ENCODE peak calls at places on chromosomes 6 and 20, in six cellular contexts. One of them, this sample, is unnamed.

GRCh38 chr20:5797843-5798462 is 47.8 kb downstream of the SHLD1 start:
- DNase-seq in H1: no peak
- DNase-seq in GM12892: peak
- DNase-seq in GM12878: peak
- DNase-seq in HepG2: no peak
- DNase-seq in K562: no peak
- DNase-seq in this sample: peak

GRCh38 chr20:49276201-49276894 is 1.5 kb downstream of the ZNFX1 start:
- DNase-seq in H1: no peak
- DNase-seq in GM12892: peak
- DNase-seq in GM12878: no peak
- DNase-seq in HepG2: no peak
- DNase-seq in K562: no peak
- DNase-seq in this sample: no peak

GRCh38 chr20:25058051-25058796 is at the start of gene ACSS1:
- DNase-seq in H1: peak
- DNase-seq in GM12892: peak
- DNase-seq in GM12878: peak
- DNase-seq in HepG2: no peak
- DNase-seq in K562: peak
- DNase-seq in this sample: peak

GRCh38 chr6:122751291-122751690 is 28.2 kb upstream of the FABP7 start:
- DNase-seq in H1: no peak
- DNase-seq in GM12892: no peak
- DNase-seq in GM12878: no peak
- DNase-seq in HepG2: no peak
- DNase-seq in K562: no peak
- DNase-seq in this sample: no peak

GRCh38 chr20:47468290-47469050 is 33.2 kb upstream of the NCOA3 start:
- DNase-seq in H1: no peak
- DNase-seq in GM12892: peak
- DNase-seq in GM12878: peak
- DNase-seq in HepG2: no peak
- DNase-seq in K562: no peak
- DNase-seq in this sample: peak

GRCh38 chr6:8225113-8225512 is 122.8 kb upstream of the EEF1E1 start:
- DNase-seq in H1: no peak
- DNase-seq in GM12892: no peak
- DNase-seq in GM12878: no peak
- DNase-seq in HepG2: no peak
- DNase-seq in K562: no peak
- DNase-seq in this sample: no peak

GRCh38 chr6:9332241-9332640 is 896.9 kb upstream of the SLC35B3 start:
- DNase-seq in H1: no peak
- DNase-seq in GM12892: no peak
- DNase-seq in GM12878: no peak
- DNase-seq in HepG2: no peak
- DNase-seq in K562: no peak
- DNase-seq in this sample: no peak

GRCh38 chr20:50348118-50348517 is 157.5 kb downstream of the CEBPB start:
- DNase-seq in H1: no peak
- DNase-seq in GM12892: no peak
- DNase-seq in GM12878: no peak
- DNase-seq in HepG2: no peak
- DNase-seq in K562: no peak
- DNase-seq in this sample: no peak

GRCh38 chr6:139941826-139942225 is 567.4 kb upstream of the CITED2 start:
- DNase-seq in H1: no peak
- DNase-seq in GM12892: no peak
- DNase-seq in GM12878: no peak
- DNase-seq in HepG2: no peak
- DNase-seq in K562: no peak
- DNase-seq in this sample: no peak

GRCh38 chr20:37907677-37908397 is 4.9 kb downstream of the VSTM2L start:
- DNase-seq in H1: no peak
- DNase-seq in GM12892: no peak
- DNase-seq in GM12878: no peak
- DNase-seq in HepG2: no peak
- DNase-seq in K562: no peak
- DNase-seq in this sample: no peak

GRCh38 chr20:38283236-38283635 is 20.7 kb upstream of the BPI start:
- DNase-seq in H1: no peak
- DNase-seq in GM12892: no peak
- DNase-seq in GM12878: no peak
- DNase-seq in HepG2: no peak
- DNase-seq in K562: no peak
- DNase-seq in this sample: no peak

GRCh38 chr20:41927189-41927588 is 309.0 kb upstream of the CHD6 start:
- DNase-seq in H1: no peak
- DNase-seq in GM12892: no peak
- DNase-seq in GM12878: no peak
- DNase-seq in HepG2: no peak
- DNase-seq in K562: no peak
- DNase-seq in this sample: no peak

GRCh38 chr6:142482249-142482648 is 180.4 kb downstream of the ADGRG6 start:
- DNase-seq in H1: no peak
- DNase-seq in GM12892: no peak
- DNase-seq in GM12878: no peak
- DNase-seq in HepG2: no peak
- DNase-seq in K562: no peak
- DNase-seq in this sample: no peak

GRCh38 chr20:11170565-11170964 is 496.8 kb upstream of the JAG1 start:
- DNase-seq in H1: no peak
- DNase-seq in GM12892: no peak
- DNase-seq in GM12878: no peak
- DNase-seq in HepG2: no peak
- DNase-seq in K562: no peak
- DNase-seq in this sample: no peak

GRCh38 chr6:109381007-109381746 is 1.1 kb downstream of the CD164 start:
- DNase-seq in H1: no peak
- DNase-seq in GM12892: no peak
- DNase-seq in GM12878: no peak
- DNase-seq in HepG2: no peak
- DNase-seq in K562: no peak
- DNase-seq in this sample: no peak

GRCh38 chr6:109382576-109383437 is 540 bp upstream of the CD164 start:
- DNase-seq in H1: peak
- DNase-seq in GM12892: peak
- DNase-seq in GM12878: peak
- DNase-seq in HepG2: peak
- DNase-seq in K562: peak
- DNase-seq in this sample: peak

GRCh38 chr6:109383438-109383940 is 1.2 kb upstream of the CD164 start:
- DNase-seq in H1: no peak
- DNase-seq in GM12892: no peak
- DNase-seq in GM12878: no peak
- DNase-seq in HepG2: peak
- DNase-seq in K562: no peak
- DNase-seq in this sample: no peak

GRCh38 chr6:109379706-109380105 is 2.6 kb downstream of the CD164 start:
- DNase-seq in H1: no peak
- DNase-seq in GM12892: no peak
- DNase-seq in GM12878: no peak
- DNase-seq in HepG2: no peak
- DNase-seq in K562: no peak
- DNase-seq in this sample: no peak

GRCh38 chr6:109381747-109382575 is at the start of gene CD164:
- DNase-seq in H1: no peak
- DNase-seq in GM12892: peak
- DNase-seq in GM12878: peak
- DNase-seq in HepG2: peak
- DNase-seq in K562: peak
- DNase-seq in this sample: peak
- TF ChIP-seq POLR2A in H1: peak
- TF ChIP-seq POLR2A in GM12892: peak
- TF ChIP-seq POLR2A in GM12878: peak
- TF ChIP-seq POLR2A in HepG2: peak
- TF ChIP-seq POLR2A in K562: peak
- TF ChIP-seq POLR2A in this sample: peak

GRCh38 chr6:167350322-167350721 is 25.4 kb downstream of the TTLL2 start:
- DNase-seq in H1: no peak
- DNase-seq in GM12892: no peak
- DNase-seq in GM12878: no peak
- DNase-seq in HepG2: no peak
- DNase-seq in K562: no peak
- DNase-seq in this sample: no peak

GRCh38 chr6:167351656-167352354 is 26.9 kb downstream of the TTLL2 start:
- DNase-seq in H1: no peak
- DNase-seq in GM12892: no peak
- DNase-seq in GM12878: no peak
- DNase-seq in HepG2: no peak
- DNase-seq in K562: no peak
- DNase-seq in this sample: no peak

GRCh38 chr6:167349816-167350215 is 24.9 kb downstream of the TTLL2 start:
- DNase-seq in H1: no peak
- DNase-seq in GM12892: no peak
- DNase-seq in GM12878: no peak
- DNase-seq in HepG2: peak
- DNase-seq in K562: no peak
- DNase-seq in this sample: no peak

GRCh38 chr6:167345960-167346359 is 21.1 kb downstream of the TTLL2 start:
- DNase-seq in H1: no peak
- DNase-seq in GM12892: no peak
- DNase-seq in GM12878: no peak
- DNase-seq in HepG2: no peak
- DNase-seq in K562: no peak
- DNase-seq in this sample: no peak

DNA sequence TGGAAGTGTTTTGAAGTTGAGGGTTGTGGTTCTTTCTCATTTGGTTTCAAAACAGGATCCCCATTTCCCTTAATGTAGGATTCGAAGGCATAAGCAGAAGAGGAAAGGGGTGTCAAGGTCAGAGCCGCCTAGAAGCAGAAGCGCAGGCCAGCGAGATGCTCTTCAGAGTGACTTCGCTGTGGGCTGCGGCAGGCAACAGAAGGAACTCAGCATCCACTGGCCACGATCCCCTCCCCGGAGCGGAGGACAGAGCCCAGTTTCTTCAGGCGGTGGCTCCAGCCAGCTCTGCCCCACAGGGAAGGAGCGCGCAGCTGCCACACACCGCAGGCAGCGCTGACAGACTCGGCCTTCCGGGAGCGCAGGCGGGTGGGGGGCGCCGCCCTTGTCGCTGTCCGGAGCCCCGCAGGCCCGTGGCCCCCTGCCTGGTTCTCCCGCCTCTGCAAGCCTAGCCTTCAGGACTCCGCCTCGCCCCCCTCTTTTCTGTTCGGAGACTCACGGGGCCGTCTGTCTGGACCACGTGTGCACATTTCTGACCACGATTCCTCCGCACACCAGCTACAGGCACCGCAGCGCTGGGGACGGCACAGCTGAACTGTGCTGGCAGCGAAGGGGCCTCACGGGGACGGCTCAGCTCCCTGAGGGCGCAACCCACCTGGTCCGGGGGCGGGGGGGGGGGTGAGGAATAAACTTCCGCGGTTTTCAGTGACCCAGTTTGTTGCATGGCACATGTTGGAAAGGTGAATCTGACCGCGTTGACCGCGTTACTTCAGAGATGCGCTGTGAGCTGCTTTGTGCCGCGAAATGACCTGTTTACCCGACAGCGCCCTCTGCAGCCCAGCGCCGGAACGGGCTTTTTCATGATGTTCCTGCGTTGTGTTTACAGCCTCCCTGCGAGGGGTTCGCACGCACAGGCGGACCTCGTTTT is 26.1 kb downstream of the TTLL2 start:
- DNase-seq in H1: peak
- DNase-seq in GM12892: no peak
- DNase-seq in GM12878: peak
- DNase-seq in HepG2: no peak
- DNase-seq in K562: peak
- DNase-seq in this sample: peak
- TF ChIP-seq POLR2AphosphoS5 in H1: peak
- TF ChIP-seq POLR2AphosphoS5 in GM12892: no peak
- TF ChIP-seq POLR2AphosphoS5 in GM12878: no peak
- TF ChIP-seq POLR2AphosphoS5 in HepG2: no peak
- TF ChIP-seq POLR2AphosphoS5 in K562: no peak
- TF ChIP-seq POLR2AphosphoS5 in this sample: no peak

GRCh38 chr20:8749986-8750385 is 318.9 kb upstream of the PLCB4 start:
- DNase-seq in H1: no peak
- DNase-seq in GM12892: no peak
- DNase-seq in GM12878: no peak
- DNase-seq in HepG2: no peak
- DNase-seq in K562: no peak
- DNase-seq in this sample: no peak

GRCh38 chr20:8744228-8744844 is 324.6 kb upstream of the PLCB4 start:
- DNase-seq in H1: no peak
- DNase-seq in GM12892: no peak
- DNase-seq in GM12878: no peak
- DNase-seq in HepG2: no peak
- DNase-seq in K562: no peak
- DNase-seq in this sample: no peak

GRCh38 chr20:8749101-8749500 is 319.8 kb upstream of the PLCB4 start:
- DNase-seq in H1: no peak
- DNase-seq in GM12892: no peak
- DNase-seq in GM12878: no peak
- DNase-seq in HepG2: no peak
- DNase-seq in K562: no peak
- DNase-seq in this sample: no peak
- TF ChIP-seq TAF1 in H1: no peak
- TF ChIP-seq TAF1 in GM12892: no peak
- TF ChIP-seq TAF1 in GM12878: no peak
- TF ChIP-seq TAF1 in HepG2: no peak
- TF ChIP-seq TAF1 in K562: no peak
- TF ChIP-seq TAF1 in this sample: no peak

GRCh38 chr6:938271-939046 is 245.5 kb upstream of the EXOC2 start:
- DNase-seq in H1: no peak
- DNase-seq in GM12892: no peak
- DNase-seq in GM12878: no peak
- DNase-seq in HepG2: no peak
- DNase-seq in K562: no peak
- DNase-seq in this sample: no peak

GRCh38 chr6:934686-935085 is 241.7 kb upstream of the EXOC2 start:
- DNase-seq in H1: no peak
- DNase-seq in GM12892: no peak
- DNase-seq in GM12878: no peak
- DNase-seq in HepG2: no peak
- DNase-seq in K562: no peak
- DNase-seq in this sample: no peak

GRCh38 chr6:939526-940252 is 246.8 kb upstream of the EXOC2 start:
- DNase-seq in H1: no peak
- DNase-seq in GM12892: no peak
- DNase-seq in GM12878: no peak
- DNase-seq in HepG2: no peak
- DNase-seq in K562: no peak
- DNase-seq in this sample: no peak

GRCh38 chr6:939047-939363 is 246.1 kb upstream of the EXOC2 start:
- DNase-seq in H1: no peak
- DNase-seq in GM12892: no peak
- DNase-seq in GM12878: no peak
- DNase-seq in HepG2: no peak
- DNase-seq in K562: no peak
- DNase-seq in this sample: no peak

DNA sequence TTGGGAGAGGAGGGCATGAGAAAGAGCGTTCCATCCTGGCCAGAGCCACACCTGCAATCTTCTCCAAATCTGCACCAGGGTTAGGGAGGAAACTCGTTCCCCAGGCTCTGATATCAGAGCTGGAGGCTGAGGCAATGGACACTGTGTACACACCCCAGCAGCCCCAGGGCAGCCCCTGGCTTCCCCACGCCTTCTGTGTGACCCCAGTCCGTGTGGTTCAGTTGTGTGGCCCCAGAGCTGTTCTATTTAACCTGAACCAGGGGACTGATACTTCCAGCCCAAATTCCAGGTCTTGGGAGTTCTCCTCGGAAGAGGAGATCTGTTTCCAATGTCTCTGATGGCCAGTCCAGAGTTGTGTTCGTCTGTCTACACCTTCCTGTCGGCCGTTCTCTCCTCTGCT is 242.6 kb upstream of the EXOC2 start:
- DNase-seq in H1: no peak
- DNase-seq in GM12892: no peak
- DNase-seq in GM12878: no peak
- DNase-seq in HepG2: no peak
- DNase-seq in K562: no peak
- DNase-seq in this sample: no peak
- TF ChIP-seq POLR2A in H1: no peak
- TF ChIP-seq POLR2A in GM12892: no peak
- TF ChIP-seq POLR2A in GM12878: no peak
- TF ChIP-seq POLR2A in HepG2: no peak
- TF ChIP-seq POLR2A in K562: no peak
- TF ChIP-seq POLR2A in this sample: no peak

This sample was measured in GM12891.